ENCODE peak calls at places on chromosomes 6 and 20, in four cellular contexts. One of them, this sample, is unnamed.

GRCh38 chr20:36386236-36386635 is 80.1 kb downstream of the DLGAP4 start:
- DNase-seq in NCI-H460: no peak
- DNase-seq in activated CD4-positive, alpha-beta T cell treated with anti-CD3 and anti-CD28 coated beads, Interleukin-2, amount 50 U/mL, for 1 hour: no peak
- DNase-seq in T-helper 17 cell: no peak
- DNase-seq in this sample: no peak

GRCh38 chr6:135225911-135226310 is 44.8 kb downstream of the MYB start:
- DNase-seq in NCI-H460: no peak
- DNase-seq in activated CD4-positive, alpha-beta T cell treated with anti-CD3 and anti-CD28 coated beads, Interleukin-2, amount 50 U/mL, for 1 hour: no peak
- DNase-seq in T-helper 17 cell: no peak
- DNase-seq in this sample: no peak

GRCh38 chr6:80181352-80182081 is 75.0 kb downstream of the BCKDHB start:
- DNase-seq in NCI-H460: no peak
- DNase-seq in activated CD4-positive, alpha-beta T cell treated with anti-CD3 and anti-CD28 coated beads, Interleukin-2, amount 50 U/mL, for 1 hour: no peak
- DNase-seq in T-helper 17 cell: no peak
- DNase-seq in this sample: no peak

GRCh38 chr6:149895702-149896310 is 2.1 kb downstream of the RAET1E start:
- DNase-seq in NCI-H460: no peak
- DNase-seq in activated CD4-positive, alpha-beta T cell treated with anti-CD3 and anti-CD28 coated beads, Interleukin-2, amount 50 U/mL, for 1 hour: peak; percentile 29
- DNase-seq in T-helper 17 cell: no peak
- DNase-seq in this sample: no peak

GRCh38 chr20:61940491-61940890 is 125.2 kb downstream of the TAF4 start:
- DNase-seq in NCI-H460: no peak
- DNase-seq in activated CD4-positive, alpha-beta T cell treated with anti-CD3 and anti-CD28 coated beads, Interleukin-2, amount 50 U/mL, for 1 hour: no peak
- DNase-seq in T-helper 17 cell: no peak
- DNase-seq in this sample: no peak

GRCh38 chr6:107977283-107977682 is 19.3 kb upstream of the SEC63 start:
- DNase-seq in NCI-H460: no peak
- DNase-seq in activated CD4-positive, alpha-beta T cell treated with anti-CD3 and anti-CD28 coated beads, Interleukin-2, amount 50 U/mL, for 1 hour: no peak
- DNase-seq in T-helper 17 cell: no peak
- DNase-seq in this sample: no peak

GRCh38 chr6:152863618-152864326 is 113.2 kb downstream of the VIP start:
- DNase-seq in NCI-H460: peak; percentile 61
- DNase-seq in activated CD4-positive, alpha-beta T cell treated with anti-CD3 and anti-CD28 coated beads, Interleukin-2, amount 50 U/mL, for 1 hour: peak; percentile 60
- DNase-seq in T-helper 17 cell: peak; percentile 32
- DNase-seq in this sample: peak; percentile 28

GRCh38 chr6:783966-784365 is 91.0 kb upstream of the EXOC2 start:
- DNase-seq in NCI-H460: no peak
- DNase-seq in activated CD4-positive, alpha-beta T cell treated with anti-CD3 and anti-CD28 coated beads, Interleukin-2, amount 50 U/mL, for 1 hour: no peak
- DNase-seq in T-helper 17 cell: no peak
- DNase-seq in this sample: no peak

GRCh38 chr6:28947831-28948270 is 24.1 kb upstream of the TRIM27 start:
- DNase-seq in NCI-H460: no peak
- DNase-seq in activated CD4-positive, alpha-beta T cell treated with anti-CD3 and anti-CD28 coated beads, Interleukin-2, amount 50 U/mL, for 1 hour: no peak
- DNase-seq in T-helper 17 cell: no peak
- DNase-seq in this sample: no peak

GRCh38 chr6:92122746-92123145 is 1296.6 kb downstream of the EPHA7 start:
- DNase-seq in NCI-H460: peak; percentile 2
- DNase-seq in activated CD4-positive, alpha-beta T cell treated with anti-CD3 and anti-CD28 coated beads, Interleukin-2, amount 50 U/mL, for 1 hour: no peak
- DNase-seq in T-helper 17 cell: no peak
- DNase-seq in this sample: no peak

GRCh38 chr20:9789136-9789535 is 49.7 kb downstream of the PAK5 start:
- DNase-seq in NCI-H460: no peak
- DNase-seq in activated CD4-positive, alpha-beta T cell treated with anti-CD3 and anti-CD28 coated beads, Interleukin-2, amount 50 U/mL, for 1 hour: no peak
- DNase-seq in T-helper 17 cell: no peak
- DNase-seq in this sample: no peak

GRCh38 chr20:24913076-24913628 is 35.9 kb upstream of the CST7 start:
- DNase-seq in NCI-H460: no peak
- DNase-seq in activated CD4-positive, alpha-beta T cell treated with anti-CD3 and anti-CD28 coated beads, Interleukin-2, amount 50 U/mL, for 1 hour: no peak
- DNase-seq in T-helper 17 cell: no peak
- DNase-seq in this sample: no peak

GRCh38 chr6:151448623-151449022 is 3.3 kb downstream of the RMND1 start:
- DNase-seq in NCI-H460: no peak
- DNase-seq in activated CD4-positive, alpha-beta T cell treated with anti-CD3 and anti-CD28 coated beads, Interleukin-2, amount 50 U/mL, for 1 hour: no peak
- DNase-seq in T-helper 17 cell: no peak
- DNase-seq in this sample: no peak

GRCh38 chr20:13325033-13325432 is 104.0 kb downstream of the ISM1 start:
- DNase-seq in NCI-H460: peak; percentile 22
- DNase-seq in activated CD4-positive, alpha-beta T cell treated with anti-CD3 and anti-CD28 coated beads, Interleukin-2, amount 50 U/mL, for 1 hour: no peak
- DNase-seq in T-helper 17 cell: no peak
- DNase-seq in this sample: no peak

GRCh38 chr6:107699191-107700015 is 124.7 kb downstream of the SCML4 start:
- DNase-seq in NCI-H460: no peak
- DNase-seq in activated CD4-positive, alpha-beta T cell treated with anti-CD3 and anti-CD28 coated beads, Interleukin-2, amount 50 U/mL, for 1 hour: no peak
- DNase-seq in T-helper 17 cell: no peak
- DNase-seq in this sample: no peak

GRCh38 chr6:106913111-106913510 is 61.4 kb downstream of the CD24 start:
- DNase-seq in NCI-H460: no peak
- DNase-seq in activated CD4-positive, alpha-beta T cell treated with anti-CD3 and anti-CD28 coated beads, Interleukin-2, amount 50 U/mL, for 1 hour: no peak
- DNase-seq in T-helper 17 cell: no peak
- DNase-seq in this sample: no peak

GRCh38 chr6:168089186-168090063 is 10.4 kb upstream of the FRMD1 start:
- DNase-seq in NCI-H460: no peak
- DNase-seq in activated CD4-positive, alpha-beta T cell treated with anti-CD3 and anti-CD28 coated beads, Interleukin-2, amount 50 U/mL, for 1 hour: no peak
- DNase-seq in T-helper 17 cell: no peak
- DNase-seq in this sample: no peak

GRCh38 chr20:31712112-31712553 is 10.5 kb downstream of the BCL2L1 start:
- DNase-seq in NCI-H460: no peak
- DNase-seq in activated CD4-positive, alpha-beta T cell treated with anti-CD3 and anti-CD28 coated beads, Interleukin-2, amount 50 U/mL, for 1 hour: no peak
- DNase-seq in T-helper 17 cell: no peak
- DNase-seq in this sample: no peak

GRCh38 chr20:17520583-17520982 is 10.6 kb downstream of the BFSP1 start:
- DNase-seq in NCI-H460: no peak
- DNase-seq in activated CD4-positive, alpha-beta T cell treated with anti-CD3 and anti-CD28 coated beads, Interleukin-2, amount 50 U/mL, for 1 hour: no peak
- DNase-seq in T-helper 17 cell: no peak
- DNase-seq in this sample: no peak

GRCh38 chr6:36636687-36637418 is 41.7 kb upstream of the CDKN1A start:
- DNase-seq in NCI-H460: no peak
- DNase-seq in activated CD4-positive, alpha-beta T cell treated with anti-CD3 and anti-CD28 coated beads, Interleukin-2, amount 50 U/mL, for 1 hour: no peak
- DNase-seq in T-helper 17 cell: no peak
- DNase-seq in this sample: no peak

This sample was measured in C1 segment of cervical spinal cord.